ENCODE peak calls at places on chromosome 9, in five cellular contexts. E is adrenal gland, A is fibroblast of lung, C is lower lobe of right lung, F is colonic mucosa. L is an unnamed sample. For H3K4me1, the result is how much of the 10 kb centered on the place peaks cover.

GRCh38 chr9:129383005-129383414 is 204.9 kb upstream of the IER5L start:
- DNase-seq in E (peak), A (no peak), C (peak), F (peak), L (peak)

GRCh38 chr9:136824496-136825225 is 16.9 kb downstream of the RABL6 start:
- DNase-seq in E (no peak), A (no peak), C (no peak), F (no peak), L (peak)

GRCh38 chr9:76438841-76439588 is 20.0 kb upstream of the GCNT1 start:
- DNase-seq in E (no peak), A (peak), C (no peak), F (no peak), L (no peak)

GRCh38 chr9:117413346-117414219 is 1.3 kb downstream of the ASTN2 start:
- DNase-seq in E (no peak), A (no peak), C (no peak), F (no peak), L (peak)

GRCh38 chr9:75111019-75111622 is 22.8 kb downstream of the OSTF1 start:
- DNase-seq in E (no peak), A (no peak), C (no peak), F (peak), L (no peak)

GRCh38 chr9:38278931-38279532 is 113.5 kb upstream of the ALDH1B1 start:
- DNase-seq in E (no peak), A (no peak), C (no peak), F (no peak), L (no peak)

GRCh38 chr9:132411091-132411508 is 1.1 kb downstream of the CFAP77 start:
- DNase-seq in E (no peak), A (peak), C (peak), F (peak), L (peak)

GRCh38 chr9:36399980-36400331 is at the start of gene RNF38:
- DNase-seq in E (no peak), A (no peak), C (no peak), F (no peak), L (no peak)

GRCh38 chr9:109342878-109343277 is 22.0 kb upstream of the EPB41L4B start:
- DNase-seq in E (no peak), A (no peak), C (no peak), F (no peak), L (no peak)

GRCh38 chr9:19231126-19232035 is 888 bp downstream of the DENND4C start:
- DNase-seq in E (no peak), A (peak), C (no peak), F (peak), L (no peak)

GRCh38 chr9:135591491-135592330 is 30.2 kb downstream of the PAEP start:
- DNase-seq in E (no peak), A (no peak), C (no peak), F (no peak), L (no peak)

GRCh38 chr9:110068212-110068611 is 139.7 kb downstream of the C9orf152 start:
- DNase-seq in E (no peak), A (no peak), C (no peak), F (no peak), L (no peak)

GRCh38 chr9:99819123-99819483 is 2.6 kb upstream of the NR4A3 start:
- DNase-seq in E (no peak), A (no peak), C (no peak), F (no peak), L (no peak)

GRCh38 chr9:35745569-35745968 is 3.5 kb downstream of the GBA2 start:
- DNase-seq in E (no peak), A (no peak), C (no peak), F (no peak), L (no peak)

GRCh38 chr9:120439147-120439546 is 140.8 kb downstream of the CDK5RAP2 start:
- DNase-seq in E (no peak), A (no peak), C (no peak), F (no peak), L (no peak)

GRCh38 chr9:15047028-15047551 is 136.9 kb upstream of the FREM1 start:
- DNase-seq in E (no peak), A (no peak), C (no peak), F (no peak), L (no peak)
- H3K4me1 ChIP-seq in E (under half), A (under half), C (under half), F (under half), L (under half)

GRCh38 chr9:124220551-124221451 is 36.9 kb upstream of the NEK6 start:
- DNase-seq in E (peak), A (peak), C (no peak), F (peak), L (no peak)
- H3K27ac ChIP-seq in E (no peak), A (no peak), C (peak), F (peak), L (peak)

GRCh38 chr9:70477907-70478480 is 63.5 kb upstream of the KLF9 start:
- DNase-seq in E (no peak), A (no peak), C (no peak), F (no peak), L (no peak)

GRCh38 chr9:70480405-70480980 is 66.0 kb upstream of the KLF9 start:
- DNase-seq in E (peak), A (peak), C (peak), F (peak), L (peak)

GRCh38 chr9:70479880-70480291 is 65.4 kb upstream of the KLF9 start:
- DNase-seq in E (no peak), A (peak), C (peak), F (peak), L (no peak)

GRCh38 chr9:70477146-70477745 is 62.8 kb upstream of the KLF9 start:
- DNase-seq in E (no peak), A (peak), C (no peak), F (no peak), L (no peak)

DNA sequence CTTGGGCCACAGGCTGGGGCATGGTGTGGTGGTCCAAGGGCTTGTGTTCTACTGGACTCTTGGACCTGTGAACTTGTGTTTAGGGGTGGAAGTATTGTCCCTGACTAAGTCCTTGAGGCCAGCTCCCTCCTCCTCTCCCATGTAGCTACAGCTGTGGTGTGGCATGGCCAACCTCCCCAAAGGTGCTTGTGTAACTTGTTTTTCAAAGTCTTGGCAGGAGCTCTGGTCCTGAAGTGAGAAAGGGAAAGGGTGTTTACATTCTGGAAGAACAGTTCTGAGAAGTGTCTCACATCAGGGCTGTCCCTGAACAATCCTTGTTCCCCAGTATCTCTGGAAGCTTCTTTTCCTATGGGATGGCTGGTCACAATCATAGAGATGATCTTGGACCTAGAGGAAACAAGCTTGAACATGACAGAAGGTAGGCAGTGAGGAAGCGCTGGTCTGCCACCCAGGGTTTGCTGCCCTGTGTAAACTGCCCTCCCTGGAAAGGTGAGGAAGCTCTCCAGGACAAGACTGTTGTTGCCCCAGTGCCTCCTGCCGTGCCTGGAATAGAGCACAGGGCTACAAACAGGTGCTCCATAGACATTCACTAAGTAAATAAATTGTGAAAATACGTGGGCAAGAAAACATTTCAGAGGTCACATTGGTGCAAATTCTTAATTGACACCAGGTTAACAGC is 64.6 kb upstream of the KLF9 start:
- DNase-seq in E (no peak), A (peak), C (peak), F (peak), L (no peak)
- H3K4me1 ChIP-seq in E (under half), A (under half), C (half or more), F (under half), L (under half)

DNA sequence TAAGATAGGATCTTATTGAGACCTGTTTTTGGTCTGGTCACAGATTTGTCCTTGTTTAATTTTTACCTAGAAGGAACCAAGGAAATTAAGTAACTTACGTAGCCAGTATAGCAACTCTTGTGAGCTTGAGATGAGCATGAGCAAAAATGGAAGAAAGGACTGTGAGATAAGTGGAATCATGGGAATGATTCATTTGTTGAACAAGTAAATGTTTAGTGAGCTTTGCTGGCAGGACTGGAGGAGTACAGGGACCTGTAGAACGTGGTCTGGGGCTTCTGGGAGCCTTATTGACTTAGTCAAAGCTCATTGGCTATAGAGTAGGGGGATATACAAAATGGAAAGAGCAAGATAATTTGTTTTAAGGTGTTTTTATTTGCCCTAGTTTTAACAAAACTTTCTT is 3.0 kb downstream of the RAD23B start:
- DNase-seq in E (no peak), A (peak), C (no peak), F (no peak), L (no peak)
- H3K27ac ChIP-seq in E (no peak), A (peak), C (peak), F (no peak), L (no peak)

GRCh38 chr9:83596899-83597504 is 25.9 kb upstream of the IDNK start:
- DNase-seq in E (peak), A (no peak), C (no peak), F (peak), L (no peak)

GRCh38 chr9:83598487-83598886 is 24.5 kb upstream of the IDNK start:
- DNase-seq in E (peak), A (no peak), C (no peak), F (no peak), L (no peak)

GRCh38 chr9:83599071-83599470 is 23.9 kb upstream of the IDNK start:
- DNase-seq in E (no peak), A (no peak), C (no peak), F (no peak), L (no peak)

GRCh38 chr9:83601463-83601862 is 21.5 kb upstream of the IDNK start:
- DNase-seq in E (no peak), A (no peak), C (no peak), F (no peak), L (no peak)
- H3K4me1 ChIP-seq in E (under half), A (under half), C (under half), F (under half), L (under half)

DNA sequence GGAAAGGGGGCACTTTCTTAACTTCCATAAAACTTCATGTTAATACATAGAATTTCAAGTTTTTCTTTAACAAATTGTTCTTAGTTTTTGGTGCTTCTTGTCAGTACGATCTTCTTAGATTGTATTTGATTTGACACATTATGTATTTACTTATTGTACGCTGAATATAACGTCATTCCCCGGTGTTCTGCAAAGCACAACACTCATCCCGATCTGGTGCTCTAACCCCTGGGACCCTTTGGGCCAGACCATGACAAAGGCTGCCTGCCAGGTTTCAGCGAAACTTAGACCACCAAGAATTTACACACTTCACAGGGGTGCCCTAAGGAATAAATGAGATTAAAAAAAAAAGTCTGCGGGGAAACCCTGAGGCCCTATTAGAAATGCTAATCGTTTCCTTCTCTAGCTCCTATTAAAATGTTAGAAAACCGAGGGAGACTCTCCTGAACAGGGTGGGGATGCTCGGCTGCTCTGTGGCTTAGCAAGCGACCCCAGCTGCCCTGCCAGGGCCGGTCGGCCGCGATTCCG is 886 bp upstream of the ANP32B start:
- DNase-seq in E (no peak), A (no peak), C (no peak), F (no peak), L (peak)
- H3K27ac ChIP-seq in E (no peak), A (peak), C (peak), F (peak), L (no peak)

GRCh38 chr9:133686642-133687575 is 50.7 kb downstream of the DBH start:
- DNase-seq in E (no peak), A (no peak), C (peak), F (no peak), L (peak)
- H3K4me1 ChIP-seq in E (under half), A (under half), C (under half), F (under half), L (under half)

DNA sequence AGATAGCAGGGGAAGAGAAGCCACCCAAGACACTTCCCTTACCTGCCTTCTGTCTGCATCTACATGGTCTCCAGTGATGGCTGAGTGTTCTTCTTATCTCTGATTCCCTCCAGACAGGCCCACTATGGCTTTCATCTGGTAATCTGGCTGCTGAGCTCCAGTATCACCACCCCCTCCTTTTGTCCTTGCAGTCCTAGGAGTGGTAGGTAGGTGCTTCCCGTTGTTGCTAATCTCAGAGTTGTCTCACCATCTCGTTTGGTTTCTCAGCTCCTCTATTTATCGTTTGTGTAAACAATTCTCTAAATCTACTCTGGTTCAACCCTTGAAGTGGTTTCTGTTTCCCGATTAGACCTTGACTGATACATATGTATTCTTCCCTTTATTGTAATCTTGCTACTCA is 243.8 kb upstream of the RFX3 start:
- DNase-seq in E (no peak), A (no peak), C (no peak), F (no peak), L (no peak)
- H3K27ac ChIP-seq in E (no peak), A (no peak), C (no peak), F (peak), L (no peak)

DNA sequence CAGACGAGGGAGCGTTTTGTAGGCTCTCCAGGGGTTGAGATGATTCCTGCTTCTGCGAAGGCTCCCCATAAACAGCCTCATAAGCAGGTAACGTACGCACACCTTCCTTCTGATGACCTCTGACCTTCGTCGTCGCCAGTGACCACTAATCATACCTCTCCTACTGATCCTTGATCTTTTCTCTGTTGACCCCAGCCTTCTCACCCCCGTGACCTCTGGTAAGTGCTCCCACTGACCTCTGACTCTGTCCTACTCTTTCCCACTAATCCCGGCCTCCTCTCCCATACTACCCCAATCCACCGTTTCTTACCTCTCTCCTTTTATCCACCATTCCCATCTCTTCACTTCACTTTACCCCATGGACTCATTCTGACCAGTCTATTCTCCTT is 356 bp downstream of the DNAI1 start:
- DNase-seq in E (no peak), A (no peak), C (no peak), F (no peak), L (no peak)
- H3K4me1 ChIP-seq in E (under half), A (under half), C (under half), F (under half), L (under half)